ENCODE peak calls at places on chromosomes 13 and 19, in four cellular contexts. G is foreskin keratinocyte, D is ovary, U is heart right ventricle. Q is an unnamed sample.

GRCh38 chr19:50896591-50897190 is 14.5 kb downstream of the KLK4 start:
- DNase-seq in G (peak; percentile 95), D (no peak), U (no peak), Q (no peak)

GRCh38 chr19:9621156-9622037 is at the start of gene ZNF561:
- DNase-seq in G (peak; percentile 96), D (peak; percentile 87), U (peak; percentile 89), Q (peak; percentile 81)

GRCh38 chr13:71156550-71156949 is 710.5 kb downstream of the DACH1 start:
- DNase-seq in G (no peak), D (no peak), U (no peak), Q (no peak)

GRCh38 chr19:13770013-13770635 is 4.1 kb upstream of the C19orf53 start:
- DNase-seq in G (no peak), D (no peak), U (no peak), Q (no peak)

GRCh38 chr13:64255988-64256387 is 2840.3 kb upstream of the PCDH20 start:
- DNase-seq in G (no peak), D (no peak), U (no peak), Q (no peak)

GRCh38 chr13:86426437-86426836 is 627.2 kb upstream of the SLITRK6 start:
- DNase-seq in G (no peak), D (no peak), U (no peak), Q (no peak)

GRCh38 chr13:98222081-98222554 is 45.0 kb upstream of the RNF113B start:
- DNase-seq in G (no peak), D (no peak), U (no peak), Q (peak; percentile 85)

GRCh38 chr13:44278164-44278563 is 95.5 kb upstream of the SERP2 start:
- DNase-seq in G (no peak), D (no peak), U (no peak), Q (no peak)

GRCh38 chr19:1189419-1189818 is 15.4 kb upstream of the SBNO2 start:
- DNase-seq in G (peak; percentile 41), D (no peak), U (no peak), Q (no peak)

DNA sequence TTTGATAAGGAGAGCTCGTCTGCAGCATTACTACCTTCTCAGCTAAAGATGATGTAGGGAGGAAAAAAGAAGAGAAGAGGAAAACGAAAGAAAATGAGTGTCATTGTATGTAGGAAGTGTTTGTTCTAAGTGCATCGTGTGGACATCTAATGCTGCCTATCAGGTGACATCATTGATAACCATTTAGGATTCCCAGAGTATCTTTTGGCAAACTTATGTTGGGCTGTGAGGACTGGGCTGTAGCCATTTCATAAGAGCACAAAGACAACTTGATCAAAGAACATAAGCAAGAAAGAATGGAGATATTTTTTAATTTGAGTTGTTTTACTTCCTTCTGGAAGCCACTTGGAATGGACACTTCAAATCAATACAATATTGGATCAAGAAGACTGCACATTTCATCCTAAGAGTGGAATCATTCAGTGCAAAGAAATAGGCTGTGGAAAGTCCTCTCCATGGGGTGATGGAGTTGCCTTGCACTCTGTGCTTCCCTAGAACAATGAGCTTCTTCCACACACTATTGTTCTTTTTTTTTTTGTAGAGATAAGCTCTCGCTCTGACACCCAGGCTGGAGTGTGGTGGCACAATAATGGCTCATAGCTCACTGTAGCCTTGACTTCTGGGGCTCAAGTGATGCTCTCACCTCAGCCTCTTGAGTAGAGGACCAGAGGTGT is 52.4 kb upstream of the UBL3 start:
- DNase-seq in G (no peak), D (no peak), U (no peak), Q (no peak)
- H3K27ac ChIP-seq in G (no peak overlapping the region), D (no peak overlapping the region), U (no peak overlapping the region), Q (no peak overlapping the region)

GRCh38 chr19:46704379-46705076 is 12.4 kb downstream of the PRKD2 start:
- DNase-seq in G (no peak), D (peak; percentile 79), U (peak; percentile 74), Q (peak; percentile 59)

GRCh38 chr19:46698395-46699321 is 18.3 kb downstream of the PRKD2 start:
- DNase-seq in G (no peak), D (no peak), U (no peak), Q (no peak)

GRCh38 chr19:46697142-46697960 is 19.6 kb downstream of the PRKD2 start:
- DNase-seq in G (no peak), D (peak; percentile 95), U (peak; percentile 86), Q (peak; percentile 87)

GRCh38 chr19:46696052-46696451 is 20.9 kb downstream of the PRKD2 start:
- DNase-seq in G (no peak), D (no peak), U (no peak), Q (no peak)

GRCh38 chr19:46700704-46701103 is 16.2 kb downstream of the PRKD2 start:
- DNase-seq in G (no peak), D (no peak), U (no peak), Q (no peak)
- H3K27ac ChIP-seq in G (no peak overlapping the region), D (no peak overlapping the region), U (no peak overlapping the region), Q (no peak overlapping the region)

GRCh38 chr19:28386080-28386869 is 826.7 kb downstream of the UQCRFS1 start:
- DNase-seq in G (no peak), D (no peak), U (no peak), Q (no peak)
- H3K27ac ChIP-seq in G (no peak overlapping the region), D (no peak overlapping the region), U (no peak overlapping the region), Q (no peak overlapping the region)

GRCh38 chr13:51035469-51035868 is 75.6 kb downstream of the C13orf42 start:
- DNase-seq in G (no peak), D (no peak), U (no peak), Q (no peak)
- H3K27ac ChIP-seq in G (no peak overlapping the region), D (no peak overlapping the region), U (no peak overlapping the region), Q (no peak overlapping the region)

GRCh38 chr13:75661443-75661842 is 25.3 kb downstream of the LMO7 start:
- DNase-seq in G (no peak), D (no peak), U (no peak), Q (peak; percentile 36)
- H3K27ac ChIP-seq in G (no peak overlapping the region), D (no peak overlapping the region), U (no peak overlapping the region), Q (no peak overlapping the region)

GRCh38 chr19:55673465-55673864 is 1.6 kb upstream of the EPN1 start:
- DNase-seq in G (no peak), D (no peak), U (no peak), Q (no peak)
- H3K27ac ChIP-seq in G (no peak overlapping the region), D (no peak overlapping the region), U (no peak overlapping the region), Q (no peak overlapping the region)

DNA sequence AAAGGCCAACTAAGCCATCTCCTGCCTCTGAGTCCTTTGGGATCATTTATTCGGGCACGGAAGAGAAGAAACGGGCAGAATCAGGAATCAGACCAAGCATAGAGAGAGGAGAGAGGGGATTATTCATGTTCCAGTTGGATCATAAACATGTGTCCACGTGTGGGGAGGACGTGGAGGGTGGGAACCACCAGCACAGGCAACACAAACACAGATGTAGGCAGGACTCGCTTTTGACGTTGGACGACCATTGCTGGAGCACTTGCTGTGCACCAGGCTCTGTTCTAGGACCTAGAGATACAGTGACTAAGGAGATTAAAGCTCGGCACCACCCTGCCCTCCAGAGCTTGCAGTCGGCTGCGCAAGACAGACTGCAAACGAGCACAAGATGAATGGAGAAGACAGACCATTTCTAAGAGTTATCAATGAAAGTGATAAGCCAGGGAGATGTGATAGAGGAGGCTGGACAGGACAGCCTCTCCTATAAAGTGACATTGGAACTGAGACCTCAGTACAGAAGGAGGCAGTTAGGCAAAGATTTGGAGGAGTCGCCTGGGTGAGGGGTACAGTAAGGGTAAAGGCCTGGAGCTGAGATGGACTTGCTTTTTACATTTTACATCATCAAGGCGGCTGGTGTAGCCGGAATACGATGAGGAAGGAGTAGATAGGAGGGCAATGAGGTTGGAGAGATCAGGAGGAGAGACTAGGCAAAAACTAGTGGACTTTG is 716 bp downstream of the SH2D3A start:
- DNase-seq in G (no peak), D (no peak), U (no peak), Q (no peak)
- H3K27ac ChIP-seq in G (peak overlapping the region; percentile 82), D (no peak overlapping the region), U (no peak overlapping the region), Q (peak overlapping the region; percentile 84)

Q was measured in pancreas.